ENCODE peak calls at places on chromosomes 2 and 18, in four cellular contexts. One of them, this sample, is unnamed.

GRCh38 chr18:7601249-7601620 is 34.1 kb downstream of the PTPRM start:
- DNase-seq in pancreas: no peak
- DNase-seq in spleen: no peak
- DNase-seq in small intestine: no peak
- DNase-seq in this sample: no peak

GRCh38 chr2:175062787-175063585 is 57.8 kb upstream of the CHN1 start:
- DNase-seq in small intestine: no peak
- DNase-seq in spleen: no peak
- DNase-seq in pancreas: no peak
- DNase-seq in this sample: no peak

GRCh38 chr2:97267411-97268074 is 154.6 kb downstream of the ANKRD36 start:
- DNase-seq in spleen: peak
- DNase-seq in pancreas: peak
- DNase-seq in small intestine: no peak
- DNase-seq in this sample: peak

GRCh38 chr2:207284556-207285450 is 119.1 kb upstream of the KLF7 start:
- DNase-seq in small intestine: peak
- DNase-seq in spleen: no peak
- DNase-seq in pancreas: no peak
- DNase-seq in this sample: no peak

GRCh38 chr18:38368246-38368645 is 802.6 kb upstream of the CELF4 start:
- DNase-seq in small intestine: no peak
- DNase-seq in spleen: no peak
- DNase-seq in pancreas: no peak
- DNase-seq in this sample: no peak

GRCh38 chr2:142150453-142150852 is 19.6 kb upstream of the LRP1B start:
- DNase-seq in small intestine: no peak
- DNase-seq in spleen: no peak
- DNase-seq in pancreas: no peak
- DNase-seq in this sample: no peak

GRCh38 chr2:18516112-18516511 is 44.3 kb downstream of the RDH14 start:
- DNase-seq in spleen: no peak
- DNase-seq in pancreas: no peak
- DNase-seq in small intestine: no peak
- DNase-seq in this sample: no peak

GRCh38 chr2:151067658-151068369 is 193.8 kb downstream of the RBM43 start:
- DNase-seq in spleen: no peak
- DNase-seq in pancreas: no peak
- DNase-seq in small intestine: no peak
- DNase-seq in this sample: no peak

GRCh38 chr18:13211537-13211936 is 7.0 kb upstream of the LDLRAD4 start:
- DNase-seq in small intestine: no peak
- DNase-seq in spleen: no peak
- DNase-seq in pancreas: no peak
- DNase-seq in this sample: no peak

GRCh38 chr18:37668971-37669747 is 103.6 kb upstream of the CELF4 start:
- DNase-seq in small intestine: no peak
- DNase-seq in spleen: no peak
- DNase-seq in pancreas: no peak
- DNase-seq in this sample: no peak

GRCh38 chr2:218229239-218229638 is 12.2 kb downstream of the ARPC2 start:
- DNase-seq in spleen: no peak
- DNase-seq in small intestine: peak
- DNase-seq in pancreas: no peak
- DNase-seq in this sample: peak

GRCh38 chr2:62215306-62216064 is 19.6 kb downstream of the B3GNT2 start:
- DNase-seq in pancreas: no peak
- DNase-seq in small intestine: peak
- DNase-seq in spleen: no peak
- DNase-seq in this sample: no peak

GRCh38 chr2:228242591-228242990 is 61.1 kb upstream of the SPHKAP start:
- DNase-seq in pancreas: no peak
- DNase-seq in small intestine: no peak
- DNase-seq in spleen: no peak
- DNase-seq in this sample: no peak

DNA sequence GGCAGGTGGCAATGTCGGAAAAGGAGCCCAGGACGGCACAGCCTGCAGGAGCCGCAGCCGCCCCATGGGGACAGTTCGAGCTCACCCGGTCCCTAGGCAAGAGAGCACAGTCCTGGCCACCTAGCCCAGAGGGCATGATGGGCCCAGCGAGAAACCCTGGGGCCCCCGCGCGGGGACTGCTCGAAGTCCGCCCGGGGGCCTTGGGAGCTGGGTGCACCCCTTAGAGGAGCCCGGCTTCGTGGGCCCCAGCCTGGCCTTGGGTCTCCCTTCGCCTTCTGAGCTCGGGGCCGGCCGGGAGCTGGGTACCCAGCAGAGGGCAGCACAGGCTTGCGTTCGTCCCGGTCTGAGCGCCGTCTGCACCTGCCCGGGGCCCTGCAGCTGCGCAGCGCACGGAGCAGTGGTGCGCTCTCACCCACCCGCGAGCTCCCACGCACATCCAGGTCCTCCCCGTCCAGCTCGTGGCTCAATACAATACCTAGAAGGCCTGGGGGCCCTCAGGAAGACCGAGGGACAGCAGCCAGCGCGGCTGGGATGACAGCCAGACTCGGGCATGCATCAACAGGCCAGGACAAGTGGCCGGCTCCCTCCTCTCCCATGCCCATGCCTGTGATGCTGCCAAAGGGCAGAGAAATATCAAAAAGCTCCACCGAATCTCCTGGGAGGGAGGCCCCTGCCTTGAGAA is 96.2 kb upstream of the ZNF532 start:
- DNase-seq in small intestine: peak
- DNase-seq in pancreas: peak
- DNase-seq in spleen: peak
- DNase-seq in this sample: peak
- H3K4me3 ChIP-seq in small intestine: no peak
- H3K4me3 ChIP-seq in pancreas: no peak
- H3K4me3 ChIP-seq in spleen: no peak
- H3K4me3 ChIP-seq in this sample: no peak

GRCh38 chr2:96204836-96205235 is 3.8 kb downstream of the STARD7 start:
- DNase-seq in small intestine: no peak
- DNase-seq in spleen: no peak
- DNase-seq in pancreas: no peak
- DNase-seq in this sample: no peak
- H3K27ac ChIP-seq in small intestine: no peak
- H3K27ac ChIP-seq in spleen: peak
- H3K27ac ChIP-seq in pancreas: no peak
- H3K27ac ChIP-seq in this sample: peak

GRCh38 chr18:5892772-5893431 is 2.4 kb downstream of the TMEM200C start:
- DNase-seq in small intestine: no peak
- DNase-seq in pancreas: no peak
- DNase-seq in spleen: no peak
- DNase-seq in this sample: no peak
- H3K4me3 ChIP-seq in small intestine: no peak
- H3K4me3 ChIP-seq in pancreas: no peak
- H3K4me3 ChIP-seq in spleen: no peak
- H3K4me3 ChIP-seq in this sample: no peak

DNA sequence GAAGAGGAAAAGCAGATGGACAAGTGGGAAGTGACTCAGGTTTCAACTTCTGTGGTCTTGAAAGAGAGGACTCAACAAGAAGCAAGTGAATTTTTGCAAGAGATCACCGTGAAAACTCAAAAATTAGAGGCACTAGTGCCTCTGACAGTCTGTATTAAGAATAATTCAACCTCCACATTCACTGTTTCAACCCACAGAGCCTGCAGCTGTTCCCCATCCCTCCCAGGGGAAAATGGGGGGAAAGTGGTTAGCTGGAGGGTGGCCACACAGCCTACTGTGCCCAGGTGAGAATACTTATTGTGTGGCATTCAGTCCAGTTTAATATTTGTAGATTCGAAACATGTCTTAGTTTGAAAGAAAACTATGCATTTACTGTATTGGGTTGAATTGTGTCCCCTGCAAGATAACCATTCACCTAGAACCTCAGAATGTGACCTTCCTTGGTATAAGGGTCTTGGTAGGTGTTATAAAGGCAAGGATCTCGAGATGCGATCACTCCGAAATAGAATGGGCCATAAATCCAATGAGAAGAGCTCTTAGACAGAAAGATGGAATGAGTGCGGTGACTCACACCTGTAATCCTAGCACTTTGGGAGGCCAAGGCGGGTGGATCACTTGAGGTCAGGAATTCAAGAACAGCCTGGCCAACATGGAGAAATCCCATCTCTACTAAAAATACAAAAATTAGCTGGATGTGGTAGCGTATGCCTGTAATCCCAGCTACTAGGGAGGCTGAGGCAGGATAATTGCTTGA is 94.3 kb downstream of the IRS1 start:
- DNase-seq in pancreas: no peak
- DNase-seq in spleen: no peak
- DNase-seq in small intestine: no peak
- DNase-seq in this sample: no peak
- H3K27ac ChIP-seq in pancreas: no peak
- H3K27ac ChIP-seq in spleen: no peak
- H3K27ac ChIP-seq in small intestine: no peak
- H3K27ac ChIP-seq in this sample: no peak

GRCh38 chr18:2982452-2983172 is 30.3 kb downstream of the LPIN2 start:
- DNase-seq in pancreas: no peak
- DNase-seq in small intestine: peak
- DNase-seq in spleen: no peak
- DNase-seq in this sample: no peak
- H3K4me3 ChIP-seq in pancreas: no peak
- H3K4me3 ChIP-seq in small intestine: peak
- H3K4me3 ChIP-seq in spleen: peak
- H3K4me3 ChIP-seq in this sample: no peak

GRCh38 chr2:168992026-168992425 is 39.1 kb downstream of the ABCB11 start:
- DNase-seq in spleen: no peak
- DNase-seq in pancreas: no peak
- DNase-seq in small intestine: no peak
- DNase-seq in this sample: peak
- H3K27ac ChIP-seq in spleen: no peak
- H3K27ac ChIP-seq in pancreas: no peak
- H3K27ac ChIP-seq in small intestine: no peak
- H3K27ac ChIP-seq in this sample: no peak

DNA sequence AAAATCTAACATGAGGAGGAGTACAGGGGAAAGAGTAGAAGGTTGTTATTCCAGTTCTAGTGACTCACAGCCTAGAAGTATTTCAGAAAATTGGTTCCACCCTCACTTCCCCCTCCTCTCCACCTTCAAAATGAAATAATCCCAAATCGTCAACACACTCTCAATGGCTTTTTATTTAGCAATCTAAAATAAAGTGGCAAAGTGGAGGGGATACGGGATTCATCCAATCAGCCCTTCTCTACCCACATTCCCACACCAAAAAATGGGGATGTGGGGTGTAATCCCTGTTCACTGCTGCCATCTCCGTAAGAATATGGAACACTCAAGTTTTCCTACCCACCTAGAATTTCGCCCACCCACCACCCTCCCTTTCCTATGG is 987 bp downstream of the NCKAP1 start:
- DNase-seq in pancreas: no peak
- DNase-seq in spleen: no peak
- DNase-seq in small intestine: peak
- DNase-seq in this sample: no peak
- H3K4me3 ChIP-seq in pancreas: peak
- H3K4me3 ChIP-seq in spleen: peak
- H3K4me3 ChIP-seq in small intestine: peak
- H3K4me3 ChIP-seq in this sample: peak

GRCh38 chr2:23621616-23622015 is 236.6 kb downstream of the KLHL29 start:
- DNase-seq in spleen: peak
- DNase-seq in pancreas: no peak
- DNase-seq in small intestine: no peak
- DNase-seq in this sample: no peak

GRCh38 chr2:23622466-23622865 is 237.5 kb downstream of the KLHL29 start:
- DNase-seq in small intestine: no peak
- DNase-seq in pancreas: no peak
- DNase-seq in spleen: peak
- DNase-seq in this sample: no peak

GRCh38 chr2:23618696-23619530 is 233.9 kb downstream of the KLHL29 start:
- DNase-seq in spleen: peak
- DNase-seq in pancreas: no peak
- DNase-seq in small intestine: no peak
- DNase-seq in this sample: no peak

GRCh38 chr2:23619941-23620340 is 235.0 kb downstream of the KLHL29 start:
- DNase-seq in pancreas: no peak
- DNase-seq in small intestine: no peak
- DNase-seq in spleen: peak
- DNase-seq in this sample: no peak

DNA sequence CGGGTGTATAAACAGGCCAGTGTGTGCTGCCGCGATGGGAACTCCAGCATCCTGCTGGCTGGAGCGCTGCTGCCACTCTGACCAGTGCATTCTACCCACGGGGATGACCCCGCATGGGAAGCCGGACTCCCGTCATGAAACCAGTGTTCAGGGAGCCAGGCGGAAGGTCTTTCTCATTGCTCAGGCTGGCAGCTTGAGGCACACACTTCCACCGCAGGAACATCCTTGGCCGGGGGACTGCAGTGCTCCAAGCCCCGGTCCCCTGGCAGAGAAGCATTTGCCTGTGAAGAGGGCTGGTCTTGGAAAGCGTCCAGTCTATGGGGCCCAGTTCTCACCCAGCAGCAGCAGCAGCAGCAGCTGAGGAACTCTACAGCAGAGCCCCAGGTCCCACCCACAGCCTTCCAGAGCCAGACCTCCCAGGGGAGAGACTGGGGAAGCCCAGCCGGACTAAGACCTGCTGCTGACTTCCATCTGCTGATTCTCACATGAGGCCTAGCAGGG is 235.9 kb downstream of the KLHL29 start:
- DNase-seq in small intestine: no peak
- DNase-seq in pancreas: no peak
- DNase-seq in spleen: peak
- DNase-seq in this sample: no peak
- H3K27ac ChIP-seq in small intestine: no peak
- H3K27ac ChIP-seq in pancreas: no peak
- H3K27ac ChIP-seq in spleen: no peak
- H3K27ac ChIP-seq in this sample: peak